ENCODE peak calls at places on chromosomes 13 and 19, in six cellular contexts. G, C, M, Q, B and U are unnamed samples.

GRCh38 chr19:3808420-3809143 is 22.4 kb upstream of the MATK start:
- DNase-seq in Q (no peak), G (no peak), B (no peak), C (no peak), M (no peak), U (no peak)

GRCh38 chr13:51729853-51730553 is 74.0 kb downstream of the DHRS12 start:
- DNase-seq in G (no peak), M (peak), B (no peak), C (peak), Q (no peak), U (no peak)

GRCh38 chr13:46062190-46062589 is 9.6 kb upstream of the ZC3H13 start:
- DNase-seq in M (no peak), G (peak), Q (no peak), C (peak), B (no peak), U (no peak)

GRCh38 chr13:36815069-36815468 is 4.0 kb upstream of the RFXAP start:
- DNase-seq in B (no peak), M (peak), G (no peak), C (no peak), Q (peak), U (peak)

GRCh38 chr13:48402325-48402962 is 10.5 kb downstream of the LPAR6 start:
- DNase-seq in M (no peak), B (peak), G (no peak), C (no peak), Q (no peak), U (no peak)

GRCh38 chr19:10316229-10317044 is 622 bp upstream of the FDX2 start:
- DNase-seq in G (no peak), M (no peak), Q (no peak), B (no peak), C (no peak), U (peak)

GRCh38 chr13:73416093-73416492 is 357.3 kb downstream of the KLF5 start:
- DNase-seq in Q (no peak), G (no peak), M (no peak), B (no peak), C (no peak), U (no peak)

GRCh38 chr19:44753932-44754742 is 5.6 kb downstream of the BCL3 start:
- DNase-seq in C (peak), Q (peak), B (no peak), G (peak), M (no peak), U (peak)

GRCh38 chr13:26784704-26785639 is 24.4 kb upstream of the GPR12 start:
- DNase-seq in Q (no peak), C (no peak), G (no peak), M (no peak), B (no peak), U (no peak)

GRCh38 chr13:72061613-72062012 is 194.6 kb upstream of the DACH1 start:
- DNase-seq in B (no peak), G (no peak), Q (no peak), M (no peak), C (no peak), U (no peak)

GRCh38 chr13:52849727-52850395 is 1.4 kb upstream of the PCDH8 start:
- DNase-seq in B (no peak), M (no peak), Q (no peak), G (no peak), C (no peak), U (no peak)

GRCh38 chr13:112444416-112445399 is 68.6 kb downstream of the SPACA7 start:
- DNase-seq in B (no peak), G (no peak), Q (no peak), C (no peak), M (no peak), U (no peak)

GRCh38 chr13:89602655-89603054 is 1744.8 kb upstream of the MIR17HG start:
- DNase-seq in M (no peak), Q (no peak), B (no peak), C (no peak), G (no peak), U (no peak)

GRCh38 chr19:53868091-53868891 is 608 bp downstream of the MYADM start:
- DNase-seq in C (peak), G (peak), M (peak), B (no peak), Q (peak), U (no peak)

GRCh38 chr13:37753776-37754175 is 115.8 kb downstream of the TRPC4 start:
- DNase-seq in C (no peak), B (no peak), G (no peak), Q (no peak), M (no peak), U (no peak)

GRCh38 chr19:35513975-35514809 is 743 bp upstream of the DMKN start:
- DNase-seq in G (no peak), M (peak), B (no peak), C (no peak), Q (peak), U (no peak)

GRCh38 chr13:86585826-86586225 is 786.6 kb upstream of the SLITRK6 start:
- DNase-seq in C (peak), G (no peak), M (no peak), Q (no peak), B (no peak), U (no peak)

GRCh38 chr13:48156466-48156865 is 61.6 kb upstream of the MED4 start:
- DNase-seq in C (no peak), G (no peak), M (no peak), B (no peak), Q (no peak), U (no peak)

GRCh38 chr13:77002590-77003190 is 10.8 kb downstream of the CLN5 start:
- DNase-seq in B (no peak), C (peak), G (peak), M (peak), Q (no peak), U (peak)

DNA sequence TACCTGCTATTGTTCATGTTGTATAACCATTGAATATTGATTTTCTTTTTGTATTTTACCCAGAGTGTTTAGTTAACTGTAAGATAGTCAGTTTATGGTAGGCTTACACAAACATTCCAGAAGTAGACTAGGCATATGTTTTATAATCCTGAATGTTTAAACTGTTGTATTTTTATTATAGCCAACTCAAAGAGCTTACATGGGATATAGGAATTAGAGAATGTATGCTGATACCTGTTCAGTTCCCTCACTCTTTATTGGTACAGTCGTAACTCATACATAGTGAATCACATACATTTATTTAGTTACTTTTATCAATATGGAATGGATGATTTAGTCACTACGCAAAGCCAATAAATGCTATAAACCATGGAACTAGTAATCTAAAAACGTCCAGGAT is 657.9 kb downstream of the SLITRK5 start:
- DNase-seq in Q (no peak), B (no peak), G (no peak), M (no peak), C (no peak), U (no peak)
- TF ChIP-seq BHLHE40 in Q (no peak), B (no peak), G (no peak), M (no peak), C (no peak), U (no peak)

GRCh38 chr19:13934785-13935109 is 3.5 kb downstream of the PODNL1 start:
- DNase-seq in M (no peak), C (no peak), B (no peak), Q (no peak), G (no peak), U (no peak)

GRCh38 chr19:13937479-13938360 is 497 bp downstream of the PODNL1 start:
- DNase-seq in C (no peak), M (no peak), B (no peak), Q (no peak), G (no peak), U (no peak)

GRCh38 chr19:13932911-13933393 is 5.3 kb downstream of the PODNL1 start:
- DNase-seq in C (no peak), B (no peak), M (no peak), G (no peak), Q (no peak), U (no peak)

GRCh38 chr19:13938361-13939027 is at the start of gene PODNL1:
- DNase-seq in C (peak), M (no peak), Q (no peak), B (no peak), G (no peak), U (no peak)

GRCh38 chr19:13935765-13936486 is 2.3 kb downstream of the PODNL1 start:
- DNase-seq in B (no peak), G (no peak), M (no peak), C (no peak), Q (peak), U (no peak)
- TF ChIP-seq BHLHE40 in B (no peak), G (no peak), M (no peak), C (no peak), Q (no peak), U (no peak)

GRCh38 chr19:7788178-7788932 is 25.3 kb downstream of the CLEC4M start:
- DNase-seq in Q (no peak), M (no peak), B (no peak), C (no peak), G (no peak), U (no peak)
- TF ChIP-seq BHLHE40 in Q (no peak), M (no peak), B (no peak), C (no peak), G (no peak), U (no peak)

DNA sequence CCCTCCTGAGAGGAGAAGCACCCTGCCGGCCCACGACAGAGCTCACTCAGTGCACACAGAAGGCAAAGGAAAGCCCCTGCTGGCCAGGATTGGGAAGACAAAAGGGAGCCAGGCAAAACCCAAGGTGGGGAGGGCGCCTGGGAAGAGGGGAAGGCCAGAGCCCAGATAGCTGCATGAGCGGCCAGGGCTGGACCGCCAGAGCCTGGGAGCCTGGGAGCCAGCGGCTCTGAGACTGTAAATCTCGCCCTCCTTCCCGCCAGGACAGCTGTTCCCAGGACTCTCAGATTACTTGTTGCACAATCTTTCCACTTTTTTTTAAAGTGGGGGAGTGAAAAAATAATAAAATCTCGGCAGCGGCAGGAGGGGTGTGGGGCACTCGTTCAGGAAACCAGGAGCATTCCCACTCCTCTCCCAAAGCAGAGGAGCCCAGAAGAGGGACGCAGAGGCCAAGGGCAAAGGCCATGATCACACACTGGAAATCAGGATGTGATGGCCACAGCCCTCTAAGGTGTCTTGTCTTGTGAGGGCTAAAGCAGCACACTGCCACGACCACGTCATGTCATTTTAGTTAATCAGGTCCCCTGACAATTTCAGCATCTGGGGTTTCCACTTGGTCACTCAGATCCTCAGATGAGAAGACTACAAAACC is 19.6 kb upstream of the EPHX3 start:
- DNase-seq in Q (peak), C (peak), G (peak), B (no peak), M (peak), U (peak)
- TF ChIP-seq BHLHE40 in Q (no peak), C (peak), G (no peak), B (no peak), M (no peak), U (no peak)

GRCh38 chr19:18814063-18814462 is 17.7 kb upstream of the UPF1 start:
- DNase-seq in G (no peak), B (no peak), C (no peak), M (no peak), Q (no peak), U (no peak)
- TF ChIP-seq BHLHE40 in G (no peak), B (no peak), C (no peak), M (no peak), Q (no peak), U (no peak)

DNA sequence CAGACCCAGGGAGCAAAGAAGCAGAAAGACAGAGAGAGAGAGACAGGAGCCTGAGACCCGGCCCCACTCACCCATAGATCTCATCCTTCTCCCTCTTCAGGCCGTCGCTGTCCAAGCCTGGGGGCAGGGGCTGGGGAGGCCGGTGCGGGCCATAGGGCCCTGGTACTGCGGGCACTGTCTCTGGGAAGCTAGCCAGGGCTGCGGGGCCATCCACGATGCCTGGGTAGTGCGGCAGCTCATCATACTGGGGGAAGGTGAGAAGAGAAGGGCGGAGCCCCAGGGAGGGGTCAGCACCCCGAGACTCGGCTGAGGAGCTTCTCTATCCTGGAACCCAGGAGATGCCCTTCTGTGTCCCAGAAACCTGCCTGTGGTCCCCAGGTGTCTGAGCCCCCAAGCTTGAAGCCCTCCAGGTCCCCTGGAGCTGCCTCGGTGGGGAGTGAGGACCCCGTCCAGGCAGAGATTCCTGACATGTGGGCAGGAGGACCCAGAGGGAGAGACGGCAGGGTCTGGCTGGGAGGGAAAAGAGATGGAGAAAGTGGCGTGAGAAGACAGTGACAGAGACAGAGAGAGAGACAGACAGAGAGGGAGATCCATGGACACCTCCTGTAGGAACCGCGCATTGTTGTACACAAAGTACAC is 2.1 kb downstream of the MEIS3 start:
- DNase-seq in C (no peak), B (no peak), G (no peak), Q (no peak), M (no peak), U (no peak)
- TF ChIP-seq BHLHE40 in C (no peak), B (no peak), G (no peak), Q (no peak), M (no peak), U (no peak)

DNA sequence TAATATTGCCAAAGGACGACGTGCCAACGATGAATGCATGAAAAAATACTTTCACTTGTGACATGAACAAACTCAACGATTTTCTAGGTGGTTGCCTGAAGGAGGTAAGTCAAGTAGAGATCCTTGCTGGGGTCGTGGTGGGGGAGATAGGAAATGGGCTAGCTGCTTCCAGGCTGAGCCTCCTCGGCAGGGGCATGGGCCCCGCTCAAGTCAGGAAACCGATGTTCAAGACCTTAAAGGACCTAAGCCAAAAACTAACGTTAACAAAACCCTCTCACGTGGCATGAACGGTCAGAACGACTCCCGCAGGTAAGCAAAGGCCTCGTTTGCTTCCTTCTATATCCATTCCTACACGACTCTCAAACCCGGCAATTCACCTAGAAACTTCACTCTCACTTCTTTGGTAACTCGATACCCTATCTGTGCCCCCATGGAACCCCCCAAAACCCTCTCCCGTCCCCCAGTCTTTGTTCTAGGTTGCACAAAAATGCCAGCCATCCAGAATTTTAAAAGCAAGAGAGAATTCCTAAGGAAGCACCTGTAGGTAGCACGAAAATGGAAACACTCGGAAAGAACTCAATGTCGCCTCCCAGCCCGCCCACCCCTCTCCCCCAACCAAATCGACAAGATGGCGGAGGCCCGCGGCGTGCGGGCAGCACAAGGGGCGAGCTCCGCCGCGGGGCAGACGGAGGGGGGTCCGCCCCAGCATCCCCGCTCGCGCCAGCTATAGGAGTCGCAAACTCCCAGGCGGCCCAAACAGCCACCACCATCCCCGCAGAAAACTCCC is 13.6 kb downstream of the ACP4 start:
- DNase-seq in C (no peak), B (no peak), Q (peak), G (no peak), M (no peak), U (peak)
- TF ChIP-seq BHLHE40 in C (no peak), B (no peak), Q (peak), G (no peak), M (no peak), U (peak)

DNA sequence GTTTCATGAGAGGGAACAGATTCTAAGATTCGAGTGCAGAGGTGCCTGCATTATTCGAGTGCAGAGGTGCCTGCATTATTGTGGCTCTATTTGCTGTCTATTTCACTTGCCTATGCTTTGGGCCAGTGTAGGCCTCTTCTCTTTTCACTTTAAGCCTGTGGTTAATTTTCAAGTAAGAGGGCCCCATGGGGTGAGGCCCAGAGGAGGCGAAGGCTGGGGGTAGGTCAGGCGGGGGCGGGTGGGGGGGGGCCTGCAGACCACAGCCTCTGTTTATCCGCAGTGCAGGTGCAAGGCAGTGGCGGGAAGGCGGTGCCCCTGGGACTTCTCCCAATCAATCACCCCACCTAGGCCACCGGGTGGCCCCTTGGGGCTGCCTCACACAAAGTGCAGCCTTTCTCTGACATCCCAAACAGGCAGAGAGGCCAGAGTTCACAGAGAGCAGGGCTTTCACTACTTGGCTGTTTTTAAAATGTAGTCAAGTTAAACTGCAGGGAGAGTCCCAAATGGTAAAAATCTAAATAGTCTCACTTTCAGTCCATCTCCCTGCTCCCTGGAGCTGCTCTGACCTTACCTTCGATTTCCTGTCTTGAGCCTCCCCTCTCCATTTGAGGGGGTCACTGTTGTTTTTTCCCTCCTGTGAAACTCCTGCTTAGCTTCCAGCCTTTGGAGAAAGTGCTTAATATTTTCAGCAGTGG is 249.1 kb downstream of the DLEU7 start:
- DNase-seq in B (peak), M (peak), Q (no peak), G (no peak), C (no peak), U (no peak)
- TF ChIP-seq BHLHE40 in B (peak), M (no peak), Q (no peak), G (no peak), C (no peak), U (no peak)

GRCh38 chr19:47813304-47813994 is 8.3 kb upstream of the CRX start:
- DNase-seq in C (peak), Q (peak), G (peak), M (peak), B (no peak), U (peak)
- TF ChIP-seq BHLHE40 in C (no peak), Q (no peak), G (no peak), M (no peak), B (no peak), U (no peak)

DNA sequence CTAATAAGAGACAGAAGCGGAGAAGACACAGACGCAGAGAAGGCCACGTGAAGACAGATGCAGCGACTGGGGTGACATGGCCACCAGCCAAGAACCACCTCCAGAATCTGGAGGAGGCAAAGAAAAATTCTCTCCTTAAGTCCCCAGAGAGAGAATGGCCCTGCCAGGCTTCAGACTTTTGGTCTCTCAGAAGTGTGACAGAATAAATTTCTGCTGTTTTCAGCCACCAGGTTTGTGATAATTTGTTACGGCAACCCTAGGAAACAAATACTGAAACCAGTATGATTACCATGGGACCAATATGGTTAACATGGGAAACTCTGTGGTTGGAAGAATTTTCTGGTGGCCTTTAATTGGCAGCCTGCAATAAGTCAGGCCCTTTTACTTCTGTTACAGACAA is 63.9 kb upstream of the DOCK9 start:
- DNase-seq in C (no peak), B (peak), G (no peak), M (no peak), Q (no peak), U (no peak)
- TF ChIP-seq BHLHE40 in C (no peak), B (no peak), G (no peak), M (no peak), Q (no peak), U (no peak)